ENCODE peak calls at places on chromosomes 16 and 17, in nine cellular contexts. J, X, C, B, V, L, W, Z and K are unnamed samples.

GRCh38 chr16:47779201-47780016 is 318.3 kb downstream of the PHKB start:
- DNase-seq in W (no peak), Z (peak), C (no peak), B (no peak), J (peak), L (no peak), X (no peak), V (no peak), K (no peak)

GRCh38 chr16:88582912-88583575 is 12.8 kb downstream of the ZC3H18 start:
- DNase-seq in V (no peak), L (no peak), X (no peak), C (no peak), J (no peak), B (no peak), W (no peak), Z (no peak), K (no peak)

GRCh38 chr17:73575470-73576235 is 68.6 kb downstream of the SDK2 start:
- DNase-seq in Z (no peak), B (no peak), V (no peak), J (no peak), X (no peak), W (no peak), L (no peak), C (no peak), K (no peak)

GRCh38 chr17:82668631-82669099 is 20.4 kb upstream of the WDR45B start:
- DNase-seq in V (no peak), J (peak), W (peak), X (peak), Z (peak), L (peak), C (peak), B (no peak), K (peak)

GRCh38 chr17:74201250-74201649 is 2.2 kb upstream of the RPL38 start:
- DNase-seq in C (no peak), L (no peak), Z (no peak), W (peak), V (no peak), B (no peak), X (no peak), J (peak), K (peak)

GRCh38 chr17:14866266-14866665 is 398.9 kb downstream of the PMP22 start:
- DNase-seq in C (no peak), Z (no peak), L (no peak), J (no peak), X (no peak), B (no peak), V (no peak), W (no peak), K (no peak)

GRCh38 chr17:73787036-73787720 is 142.9 kb upstream of the SDK2 start:
- DNase-seq in X (no peak), Z (no peak), L (no peak), W (no peak), V (no peak), J (no peak), C (no peak), B (no peak), K (no peak)

GRCh38 chr16:79776243-79776884 is 175.8 kb upstream of the MAF start:
- DNase-seq in C (peak), V (no peak), L (no peak), J (peak), B (no peak), W (peak), Z (no peak), X (no peak), K (peak)

GRCh38 chr17:8857919-8858318 is 9.6 kb downstream of the PIK3R6 start:
- DNase-seq in W (peak), L (no peak), C (no peak), X (no peak), Z (peak), B (no peak), V (no peak), J (peak), K (peak)

GRCh38 chr17:43880420-43880991 is 26.8 kb downstream of the MPP2 start:
- DNase-seq in V (no peak), C (no peak), Z (no peak), L (no peak), W (peak), B (no peak), X (peak), J (peak), K (peak)

GRCh38 chr17:63944736-63945499 is 12.8 kb upstream of the CD79B start:
- DNase-seq in W (no peak), J (no peak), Z (no peak), X (no peak), L (no peak), V (no peak), C (no peak), B (no peak), K (no peak)
- TF ChIP-seq CTCF in W (no peak), J (no peak), Z (no peak), X (no peak), L (no peak), V (no peak), C (no peak), B (no peak), K (no peak)

GRCh38 chr16:2150418-2151187 is 2.2 kb downstream of the RAB26 start:
- DNase-seq in Z (peak), V (no peak), B (no peak), L (no peak), C (no peak), X (peak), W (peak), J (peak), K (peak)
- TF ChIP-seq CTCF in Z (no peak), V (no peak), B (no peak), L (no peak), C (no peak), X (no peak), W (peak), J (no peak), K (peak)

GRCh38 chr16:56303066-56303705 is 111.9 kb downstream of the GNAO1 start:
- DNase-seq in X (no peak), C (no peak), Z (no peak), W (no peak), B (no peak), L (no peak), V (no peak), J (no peak), K (no peak)

GRCh38 chr16:56298948-56299602 is 107.8 kb downstream of the GNAO1 start:
- DNase-seq in L (no peak), C (no peak), X (no peak), B (no peak), J (no peak), Z (no peak), V (no peak), W (no peak), K (no peak)

GRCh38 chr16:56302506-56302905 is 111.2 kb downstream of the GNAO1 start:
- DNase-seq in W (no peak), C (no peak), J (no peak), V (no peak), B (no peak), L (no peak), Z (no peak), X (no peak), K (no peak)

GRCh38 chr16:56301391-56301850 is 110.1 kb downstream of the GNAO1 start:
- DNase-seq in J (peak), C (no peak), B (no peak), W (no peak), V (no peak), L (no peak), Z (no peak), X (no peak), K (no peak)

DNA sequence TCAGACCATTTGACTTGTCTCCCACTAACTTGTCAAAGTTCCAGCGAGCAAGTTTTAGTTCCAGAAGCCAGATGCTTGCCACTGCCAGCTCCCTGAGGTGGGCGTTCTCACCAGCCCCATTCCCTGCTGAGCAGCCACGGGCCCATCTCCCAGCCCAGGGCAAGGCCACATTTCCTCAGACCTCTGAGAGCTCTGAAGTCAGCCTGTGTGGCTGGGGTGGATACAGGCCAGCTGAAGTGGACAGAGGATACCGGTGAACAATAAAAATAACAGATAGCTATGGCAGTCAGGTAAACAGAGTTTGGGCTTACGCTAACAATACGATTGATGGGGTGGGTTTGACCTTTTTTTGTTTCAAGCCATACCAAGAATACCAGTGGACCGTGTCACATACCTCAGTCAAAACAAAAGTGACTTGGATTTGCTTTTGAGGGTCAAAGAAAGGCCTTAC is 109.6 kb downstream of the GNAO1 start:
- DNase-seq in V (no peak), C (no peak), L (no peak), W (no peak), Z (no peak), B (no peak), J (peak), X (no peak), K (no peak)
- TF ChIP-seq CTCF in V (no peak), C (no peak), L (no peak), W (no peak), Z (no peak), B (no peak), J (no peak), X (no peak), K (no peak)

GRCh38 chr16:69396187-69397061 is 10.6 kb upstream of the TERF2 start:
- DNase-seq in V (peak), X (peak), L (peak), W (peak), J (peak), C (peak), Z (peak), B (peak), K (peak)
- TF ChIP-seq CTCF in V (peak), X (peak), L (peak), W (peak), J (peak), C (peak), Z (peak), B (peak), K (peak)

DNA sequence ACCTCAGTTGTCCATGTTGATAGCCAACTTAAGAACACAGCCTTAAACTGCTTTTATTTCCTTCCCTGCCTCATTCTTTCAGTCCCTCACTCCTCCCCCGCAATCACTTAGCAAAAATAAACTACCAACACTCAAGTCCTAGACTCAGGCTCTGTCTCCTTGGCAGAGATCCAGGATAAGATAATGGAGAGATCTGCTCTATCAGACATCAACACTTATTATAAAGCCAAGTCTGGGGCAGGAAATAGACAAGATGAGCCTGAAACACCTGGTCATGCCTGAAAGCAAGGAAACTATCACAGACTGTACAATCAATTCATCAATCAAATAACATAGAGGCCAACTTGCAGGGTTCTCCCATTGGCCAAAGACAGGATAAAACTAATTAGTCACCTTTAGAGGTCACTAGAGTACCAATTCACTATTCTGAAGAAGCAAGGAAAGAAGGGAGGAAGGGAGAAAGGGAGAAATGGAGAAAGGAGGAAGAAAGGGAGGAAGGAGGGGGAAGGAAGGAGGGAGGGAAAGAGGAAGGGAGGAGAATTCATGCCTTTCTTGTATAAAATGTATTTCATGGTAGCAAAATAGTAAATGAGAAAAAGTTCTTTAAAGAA is 15.6 kb downstream of the HYDIN start:
- DNase-seq in Z (no peak), L (no peak), B (no peak), X (no peak), W (peak), C (no peak), V (no peak), J (peak), K (peak)
- TF ChIP-seq CTCF in Z (peak), L (no peak), B (no peak), X (peak), W (peak), C (no peak), V (no peak), J (no peak), K (peak)

GRCh38 chr17:81260171-81260570 is 21.1 kb downstream of the NDUFAF8 start:
- DNase-seq in B (no peak), V (no peak), W (no peak), X (no peak), C (no peak), Z (no peak), L (no peak), J (no peak), K (no peak)

GRCh38 chr17:81257533-81257932 is 18.4 kb downstream of the NDUFAF8 start:
- DNase-seq in J (no peak), V (no peak), W (no peak), X (no peak), Z (no peak), C (no peak), L (no peak), B (no peak), K (no peak)

GRCh38 chr17:81256616-81257015 is 17.5 kb downstream of the NDUFAF8 start:
- DNase-seq in B (no peak), J (peak), W (peak), C (no peak), V (no peak), L (no peak), X (peak), Z (no peak), K (peak)

GRCh38 chr17:81259058-81259605 is 20.0 kb downstream of the NDUFAF8 start:
- DNase-seq in C (no peak), J (no peak), B (no peak), W (no peak), X (no peak), Z (no peak), L (no peak), V (no peak), K (no peak)

GRCh38 chr17:81258292-81258691 is 19.2 kb downstream of the NDUFAF8 start:
- DNase-seq in V (no peak), C (no peak), J (no peak), Z (no peak), W (no peak), B (no peak), L (no peak), X (no peak), K (no peak)
- TF ChIP-seq CTCF in V (no peak), C (no peak), J (no peak), Z (no peak), W (no peak), B (no peak), L (peak), X (no peak), K (no peak)

GRCh38 chr17:59193463-59193862 is 16.4 kb upstream of the SMG8 start:
- DNase-seq in W (no peak), X (no peak), L (no peak), C (no peak), B (no peak), J (no peak), Z (no peak), V (no peak), K (no peak)

GRCh38 chr17:59202320-59202719 is 7.5 kb upstream of the SMG8 start:
- DNase-seq in V (no peak), C (no peak), L (no peak), B (no peak), Z (no peak), J (no peak), X (no peak), W (no peak), K (no peak)

DNA sequence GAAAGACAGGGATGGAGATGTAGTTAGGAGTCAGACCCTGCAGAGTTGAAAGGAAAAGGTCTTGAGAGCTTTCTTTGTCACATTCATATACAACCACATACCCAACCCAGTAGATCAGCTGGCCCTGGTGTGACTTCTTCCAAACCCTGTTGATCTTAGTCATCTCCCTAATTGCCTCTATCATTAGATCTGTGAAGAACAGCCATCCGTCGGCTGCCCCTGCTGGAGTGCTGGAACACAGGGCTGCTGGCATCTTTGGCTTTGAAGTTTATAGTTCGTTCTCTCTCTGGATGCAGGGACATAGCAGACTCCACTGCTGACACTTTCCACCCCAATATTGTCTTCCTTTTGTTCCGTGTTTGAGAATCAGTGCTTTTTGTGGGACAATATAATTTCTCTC is 10.4 kb upstream of the SMG8 start:
- DNase-seq in V (no peak), B (no peak), Z (no peak), C (no peak), W (no peak), L (no peak), X (no peak), J (no peak), K (no peak)
- TF ChIP-seq CTCF in V (no peak), B (no peak), Z (no peak), C (no peak), W (no peak), L (no peak), X (no peak), J (no peak), K (no peak)

GRCh38 chr17:2899911-2900310 is 103.7 kb downstream of the RAP1GAP2 start:
- DNase-seq in B (no peak), W (no peak), L (no peak), V (no peak), X (no peak), J (no peak), Z (no peak), C (no peak), K (no peak)
- TF ChIP-seq CTCF in B (no peak), W (no peak), L (no peak), V (no peak), X (no peak), J (no peak), Z (no peak), C (no peak), K (no peak)

DNA sequence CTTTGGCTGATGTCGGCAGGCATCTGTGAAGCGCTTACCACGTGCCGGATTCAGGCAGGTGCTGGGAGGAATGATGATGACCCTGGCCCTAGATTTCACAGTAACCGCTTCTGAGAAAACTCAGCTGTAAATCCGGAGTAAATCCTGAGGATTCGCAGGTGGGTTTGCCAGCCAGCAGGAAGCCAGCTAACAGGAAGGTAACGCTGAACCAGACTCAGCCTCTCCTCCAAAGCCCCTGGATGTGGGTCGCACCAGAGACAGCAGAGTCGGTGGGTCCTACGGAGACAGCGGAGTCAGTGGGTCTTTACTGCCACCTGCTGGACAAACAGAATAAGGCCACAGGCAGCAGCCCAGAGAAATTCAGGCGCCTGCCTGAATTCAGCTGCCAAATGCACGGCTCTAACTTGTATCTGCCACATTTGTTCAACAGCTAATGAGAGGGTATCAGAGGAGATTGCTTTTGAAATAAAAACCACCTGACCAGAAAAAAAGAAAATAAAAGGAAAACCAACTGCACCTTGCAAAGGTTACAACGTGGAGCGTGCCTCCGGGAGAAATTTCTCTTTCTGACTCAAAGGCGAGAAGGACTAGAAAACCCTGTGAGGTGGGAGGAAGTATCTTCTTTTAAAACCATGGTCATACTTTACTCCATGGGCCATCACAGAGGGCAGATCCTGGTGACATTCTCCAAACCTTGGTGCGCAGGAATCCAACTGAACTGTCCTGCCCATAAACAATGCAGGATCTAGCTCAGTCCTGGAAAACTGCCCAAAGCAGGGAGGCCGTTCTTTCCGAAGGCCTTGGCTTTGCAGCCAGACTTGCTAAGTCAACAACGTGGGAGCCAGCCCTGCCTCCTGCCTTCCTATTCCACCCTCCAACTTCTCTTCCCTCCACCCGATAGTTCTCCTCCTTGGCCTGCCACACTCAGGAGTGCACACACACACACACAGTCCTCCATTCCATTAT is 16.3 kb downstream of the COPRS start:
- DNase-seq in Z (peak), J (peak), V (peak), L (peak), W (no peak), B (peak), C (peak), X (peak), K (peak)
- TF ChIP-seq CTCF in Z (peak), J (peak), V (peak), L (peak), W (peak), B (peak), C (peak), X (peak), K (peak)